ENCODE peak calls at places on chromosomes 6 and 20, in nine cellular contexts. S is colonic mucosa, Z is heart right ventricle, P is PC-9, K is mammary epithelial cell, F is neural progenitor cell, X is PC-3, E is left ventricle myocardium inferior, H is cardiac muscle cell. V is an unnamed sample.
A peak's percentile ranks its signal among the peaks of the same experiment; 100 is the strongest.

GRCh38 chr6:46629698-46630097 is 22.9 kb downstream of the CYP39A1 start:
- DNase-seq in S (no peak), Z (no peak), P (no peak), K (no peak), F (no peak), X (no peak), E (no peak), H (no peak), V (no peak)

GRCh38 chr20:52481443-52481842 is 289.9 kb upstream of the ZFP64 start:
- DNase-seq in S (no peak), Z (no peak), P (no peak), K (no peak), F (no peak), X (no peak), E (no peak), H (no peak), V (no peak)

GRCh38 chr6:107730106-107730505 is 94.0 kb downstream of the SCML4 start:
- DNase-seq in S (no peak), Z (no peak), P (no peak), K (no peak), F (peak; percentile 25), X (no peak), E (no peak), H (no peak), V (no peak)

GRCh38 chr6:12751694-12752304 is 35.2 kb downstream of the PHACTR1 start:
- DNase-seq in S (peak; percentile 27), Z (peak; percentile 46), P (no peak), K (peak; percentile 24), F (peak; percentile 88), X (peak; percentile 62), E (peak; percentile 42), H (peak; percentile 87), V (peak; percentile 19)

GRCh38 chr6:129593233-129593564 is 116.8 kb downstream of the ARHGAP18 start:
- DNase-seq in S (no peak), Z (no peak), P (no peak), K (no peak), F (no peak), X (peak; percentile 39), E (no peak), H (no peak), V (no peak)

GRCh38 chr20:58850693-58851174 is at the start of gene GNAS-AS1:
- DNase-seq in S (peak; percentile 84), Z (peak; percentile 85), P (peak; percentile 71), K (peak; percentile 63), F (peak; percentile 91), X (no peak), E (peak; percentile 85), H (peak; percentile 86), V (peak; percentile 49)

GRCh38 chr20:6595704-6596103 is 171.8 kb upstream of the BMP2 start:
- DNase-seq in S (no peak), Z (no peak), P (no peak), K (no peak), F (peak; percentile 21), X (no peak), E (no peak), H (peak; percentile 35), V (no peak)

GRCh38 chr6:132937466-132937906 is 123.1 kb downstream of the RPS12 start:
- DNase-seq in S (peak; percentile 30), Z (peak; percentile 12), P (no peak), K (peak; percentile 39), F (peak; percentile 77), X (peak; percentile 83), E (no peak), H (peak; percentile 80), V (peak; percentile 50)

GRCh38 chr6:134093007-134093573 is 40.7 kb upstream of the SLC2A12 start:
- DNase-seq in S (no peak), Z (no peak), P (peak; percentile 59), K (no peak), F (no peak), X (peak; percentile 38), E (no peak), H (no peak), V (no peak)

DNA sequence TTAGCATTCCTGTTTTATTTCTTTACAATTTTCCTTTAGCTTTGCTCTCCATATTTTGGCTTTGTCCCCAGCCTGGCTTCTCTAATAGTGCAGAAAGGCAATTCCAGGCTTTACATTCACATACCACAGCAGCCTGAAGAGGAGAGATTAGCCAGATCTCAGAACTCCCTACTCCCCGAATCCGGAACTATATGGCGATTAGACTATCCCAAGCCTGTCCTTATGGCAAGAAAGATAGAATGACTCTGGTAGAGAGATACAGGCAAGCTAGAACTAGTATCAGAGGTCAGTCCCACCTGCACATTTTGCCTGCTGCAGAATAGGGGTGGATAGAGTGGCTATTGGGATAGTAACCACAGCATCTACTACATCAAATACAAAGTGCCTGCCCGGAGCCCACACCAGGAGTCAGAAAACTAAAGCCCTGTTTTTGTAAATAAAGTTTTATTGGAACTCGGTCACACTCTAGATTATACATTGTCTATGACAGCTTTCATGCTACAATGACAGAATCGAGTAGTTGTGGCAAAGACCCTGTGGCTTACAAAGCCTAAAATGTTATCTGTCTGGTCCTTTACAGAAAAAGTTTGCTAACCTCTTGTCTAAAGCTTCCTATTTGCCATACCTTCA is 17.1 kb upstream of the ADIG start:
- DNase-seq in S (no peak), Z (no peak), P (no peak), K (no peak), F (no peak), X (no peak), E (no peak), H (no peak), V (no peak)
- H3K36me3 ChIP-seq in S (peaks cover 9% of the 10 kb centered on the region), Z (peaks cover 95% of the 10 kb centered on the region), P (peaks cover 23% of the 10 kb centered on the region), K (peaks cover 12% of the 10 kb centered on the region), F (peaks cover 4% of the 10 kb centered on the region), X (peaks cover 25% of the 10 kb centered on the region), E (peaks cover 84% of the 10 kb centered on the region), H (peaks cover 26% of the 10 kb centered on the region), V (no peaks in the 10 kb centered on the region)

GRCh38 chr6:35518566-35519312 is 6.0 kb upstream of the TULP1 start:
- DNase-seq in S (no peak), Z (no peak), P (no peak), K (no peak), F (no peak), X (no peak), E (no peak), H (no peak), V (no peak)

GRCh38 chr6:35519313-35520015 is 6.8 kb upstream of the TULP1 start:
- DNase-seq in S (no peak), Z (no peak), P (peak; percentile 66), K (peak; percentile 46), F (no peak), X (no peak), E (no peak), H (no peak), V (no peak)

GRCh38 chr6:35512740-35513139 is at the start of gene TULP1:
- DNase-seq in S (no peak), Z (no peak), P (no peak), K (no peak), F (no peak), X (no peak), E (no peak), H (no peak), V (no peak)

GRCh38 chr6:35514587-35514986 is 1.9 kb upstream of the TULP1 start:
- DNase-seq in S (no peak), Z (no peak), P (no peak), K (no peak), F (no peak), X (no peak), E (no peak), H (no peak), V (no peak)

DNA sequence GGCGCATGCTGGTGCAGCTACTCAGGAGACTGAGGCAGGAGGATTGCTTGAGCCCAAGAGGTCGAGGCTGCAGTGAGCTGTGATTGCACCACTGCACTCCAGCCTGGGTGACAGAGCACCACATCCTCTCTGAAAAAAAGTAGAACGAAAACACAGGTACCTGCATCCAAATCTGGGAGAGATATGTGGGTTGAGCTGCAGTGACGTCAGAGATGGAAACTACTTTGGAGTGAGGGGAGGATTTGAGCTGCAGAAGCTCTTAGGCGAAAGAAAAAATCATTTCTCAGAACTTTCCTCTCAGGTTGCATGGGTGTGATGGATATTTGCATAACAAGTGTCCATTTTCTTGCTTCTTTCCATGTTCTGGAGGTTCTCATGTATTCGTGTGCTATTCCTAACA is 4.0 kb upstream of the TULP1 start:
- DNase-seq in S (no peak), Z (no peak), P (no peak), K (no peak), F (no peak), X (no peak), E (no peak), H (no peak), V (no peak)
- TF ChIP-seq CTCF in S (no peak), Z (no peak), P (no peak), K (no peak), F (no peak), X (no peak), E (no peak), H (no peak), V (no peak)

GRCh38 chr6:1609662-1610496 is at the start of gene FOXC1:
- DNase-seq in S (peak; percentile 91), Z (peak; percentile 92), P (peak; percentile 81), K (peak; percentile 93), F (peak; percentile 91), X (peak; percentile 97), E (peak; percentile 88), H (peak; percentile 87), V (peak; percentile 76)
- H3K4me1 ChIP-seq in S (peaks cover 20% of the 10 kb centered on the region), Z (peaks cover 2% of the 10 kb centered on the region), P (no peaks in the 10 kb centered on the region), K (peaks cover 10% of the 10 kb centered on the region), F (peaks cover 21% of the 10 kb centered on the region), X (peaks cover 4% of the 10 kb centered on the region), E (peaks cover 76% of the 10 kb centered on the region), H (peaks cover 16% of the 10 kb centered on the region), V (peaks cover 3% of the 10 kb centered on the region)

GRCh38 chr20:64073476-64074183 is 5.7 kb downstream of the RGS19 start:
- DNase-seq in S (no peak), Z (no peak), P (no peak), K (no peak), F (no peak), X (no peak), E (no peak), H (no peak), V (no peak)

GRCh38 chr20:64074963-64075362 is 4.4 kb downstream of the RGS19 start:
- DNase-seq in S (no peak), Z (no peak), P (no peak), K (no peak), F (no peak), X (no peak), E (no peak), H (no peak), V (no peak)

GRCh38 chr20:64075556-64075955 is 3.8 kb downstream of the RGS19 start:
- DNase-seq in S (no peak), Z (no peak), P (no peak), K (no peak), F (no peak), X (no peak), E (no peak), H (no peak), V (no peak)

GRCh38 chr20:64072664-64073063 is 6.7 kb downstream of the RGS19 start:
- DNase-seq in S (no peak), Z (no peak), P (no peak), K (no peak), F (no peak), X (no peak), E (no peak), H (no peak), V (no peak)

DNA sequence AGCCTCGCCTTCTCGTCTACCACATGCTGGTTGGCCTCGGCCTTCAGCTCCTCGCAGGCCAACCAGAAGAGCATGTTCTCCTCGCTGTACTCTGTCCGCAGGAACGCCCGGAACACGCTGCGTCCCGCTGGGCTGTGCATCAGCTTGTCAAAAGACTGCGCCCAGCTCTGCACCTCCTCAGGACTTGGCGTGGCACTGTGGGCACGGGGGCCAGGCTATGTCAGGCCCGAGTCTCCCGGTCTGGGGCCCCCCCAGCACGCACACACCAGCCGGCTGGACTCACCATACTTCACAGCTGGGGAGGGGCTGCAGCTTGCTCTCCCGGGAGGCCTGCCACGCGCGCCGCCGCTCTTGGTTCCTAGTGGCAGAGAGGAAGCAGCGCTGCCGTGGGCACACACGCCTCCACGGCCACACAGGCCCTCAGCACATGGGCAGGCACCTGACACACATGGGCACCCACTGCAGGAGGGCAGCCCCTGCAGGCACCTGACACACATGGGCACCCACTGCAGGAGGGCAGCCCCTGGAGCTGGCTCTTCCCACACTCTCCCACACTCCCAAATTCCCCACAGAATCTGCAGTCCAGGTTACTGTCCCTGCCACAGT is 5.0 kb downstream of the RGS19 start:
- DNase-seq in S (no peak), Z (no peak), P (no peak), K (no peak), F (no peak), X (no peak), E (no peak), H (no peak), V (no peak)
- H3K36me3 ChIP-seq in S (no peaks in the 10 kb centered on the region), Z (peaks cover 52% of the 10 kb centered on the region), P (no peaks in the 10 kb centered on the region), K (no peaks in the 10 kb centered on the region), F (no peaks in the 10 kb centered on the region), X (no peaks in the 10 kb centered on the region), E (peaks cover 16% of the 10 kb centered on the region), H (peaks cover 6% of the 10 kb centered on the region), V (no peaks in the 10 kb centered on the region)